ENCODE peak calls at places on chromosomes 13 and 19, in eight cellular contexts. G is transverse colon, K is uterus, H is A549, Q is breast epithelium, A is IMR-90, C is ovary, B is testis. E is an unnamed sample.

GRCh38 chr13:97125810-97126738 is 96.1 kb upstream of the MBNL2 start:
- DNase-seq in G (no peak), K (peak; percentile 76), H (no peak), Q (no peak), A (peak; percentile 39), C (no peak), B (no peak), E (no peak)

GRCh38 chr13:75860935-75861334 is 224.8 kb downstream of the LMO7 start:
- DNase-seq in G (no peak), K (no peak), H (no peak), Q (no peak), A (peak; percentile 30), C (no peak), B (no peak), E (no peak)

GRCh38 chr19:5692785-5693194 is 2.7 kb downstream of the RPL36 start:
- DNase-seq in G (no peak), K (no peak), H (no peak), Q (no peak), A (no peak), C (peak; percentile 12), B (no peak), E (no peak)

GRCh38 chr19:38270587-38271167 is 6.3 kb downstream of the SPINT2 start:
- DNase-seq in G (no peak), K (no peak), H (peak; percentile 99), Q (no peak), A (peak; percentile 56), C (no peak), B (no peak), E (no peak)

GRCh38 chr19:13089139-13089856 is 13.4 kb downstream of the LYL1 start:
- DNase-seq in G (no peak), K (no peak), H (peak; percentile 67), Q (no peak), A (no peak), C (no peak), B (no peak), E (no peak)

GRCh38 chr13:89113744-89114143 is 1442.6 kb downstream of the SLITRK5 start:
- DNase-seq in G (no peak), K (no peak), H (no peak), Q (no peak), A (no peak), C (no peak), B (no peak), E (no peak)

GRCh38 chr19:11092181-11092538 is 2.9 kb downstream of the LDLR start:
- DNase-seq in G (no peak), K (no peak), H (peak; percentile 43), Q (no peak), A (peak; percentile 74), C (no peak), B (no peak), E (no peak)

GRCh38 chr19:8004723-8005513 is 523 bp downstream of the ELAVL1 start:
- DNase-seq in G (no peak), K (no peak), H (no peak), Q (no peak), A (peak; percentile 21), C (peak; percentile 17), B (peak; percentile 34), E (no peak)

GRCh38 chr19:19459707-19460251 is 54.3 kb downstream of the GATAD2A start:
- DNase-seq in G (peak; percentile 54), K (no peak), H (no peak), Q (no peak), A (peak; percentile 87), C (no peak), B (no peak), E (peak; percentile 79)

GRCh38 chr13:27088619-27089018 is 83.0 kb downstream of the USP12 start:
- DNase-seq in G (no peak), K (no peak), H (no peak), Q (no peak), A (no peak), C (no peak), B (no peak), E (no peak)

DNA sequence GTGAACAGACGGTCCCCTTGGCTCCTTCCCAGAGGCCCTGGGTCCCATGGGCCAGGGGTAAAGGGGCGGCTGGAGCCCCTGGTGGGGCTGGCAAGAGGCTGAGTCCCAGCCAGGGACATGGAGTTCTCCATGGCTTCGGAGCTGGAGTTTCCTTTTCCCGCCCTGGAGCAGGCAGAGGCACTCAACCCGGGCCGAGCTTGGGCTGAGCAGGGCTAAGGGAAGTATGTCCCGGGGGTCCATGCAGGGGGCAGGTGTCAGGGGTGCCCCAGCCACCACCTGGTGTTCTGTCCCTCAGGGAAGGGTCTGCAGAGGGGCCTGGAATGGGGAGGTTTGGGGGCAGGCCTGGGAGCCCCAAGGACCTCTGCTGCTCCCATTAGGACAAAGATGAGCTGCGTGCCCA is 54.0 kb upstream of the TPM4 start:
- DNase-seq in G (no peak), K (no peak), H (no peak), Q (no peak), A (no peak), C (no peak), B (no peak), E (no peak)
- TF ChIP-seq POLR2A in G (no peak), K (no peak), H (no peak), Q (no peak), A (no peak), C (no peak), B (no peak), E (no peak)

DNA sequence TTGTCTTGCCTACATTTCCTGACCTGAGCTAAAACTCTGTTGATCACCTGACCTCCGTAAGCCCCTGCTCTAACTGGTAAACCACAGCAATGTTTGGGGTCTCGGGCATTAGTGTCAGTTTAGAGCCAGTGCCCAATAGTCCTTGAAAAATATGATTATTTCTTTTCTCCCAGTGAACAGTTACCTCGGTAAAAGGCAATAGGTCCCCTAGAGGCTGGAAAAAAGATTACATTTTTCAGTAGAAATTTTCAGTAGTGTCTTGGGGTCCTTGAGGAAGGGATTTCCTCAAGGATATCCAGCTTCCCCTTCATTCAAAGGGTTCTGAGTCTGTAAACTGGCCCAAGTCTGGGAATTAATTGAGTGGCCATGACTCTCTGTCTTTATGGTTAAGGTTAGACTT is 177.5 kb downstream of the SLC7A1 start:
- DNase-seq in G (no peak), K (no peak), H (no peak), Q (no peak), A (no peak), C (no peak), B (no peak), E (no peak)
- TF ChIP-seq CTCF in G (no peak), K (no peak), H (no peak), Q (no peak), A (no peak), C (no peak), B (peak; percentile 12), E (no peak)

GRCh38 chr19:45091031-45091918 is 1.7 kb upstream of the PPP1R37 start:
- DNase-seq in G (peak; percentile 99), K (peak; percentile 97), H (peak; percentile 99), Q (peak; percentile 97), A (peak; percentile 99), C (peak; percentile 97), B (peak; percentile 99), E (peak; percentile 99)
- TF ChIP-seq POLR2A in G (peak; percentile 67), K (no peak), H (no peak), Q (no peak), A (no peak), C (no peak), B (no peak), E (peak; percentile 92)

GRCh38 chr13:109745702-109746101 is 40.7 kb downstream of the IRS2 start:
- DNase-seq in G (no peak), K (no peak), H (no peak), Q (no peak), A (no peak), C (no peak), B (no peak), E (peak; percentile 41)

GRCh38 chr13:109746364-109746763 is 40.0 kb downstream of the IRS2 start:
- DNase-seq in G (no peak), K (no peak), H (no peak), Q (no peak), A (no peak), C (no peak), B (no peak), E (no peak)

GRCh38 chr13:109749365-109749764 is 37.0 kb downstream of the IRS2 start:
- DNase-seq in G (no peak), K (no peak), H (no peak), Q (no peak), A (no peak), C (no peak), B (no peak), E (no peak)

GRCh38 chr13:109748677-109749076 is 37.7 kb downstream of the IRS2 start:
- DNase-seq in G (no peak), K (no peak), H (no peak), Q (no peak), A (no peak), C (no peak), B (no peak), E (no peak)

DNA sequence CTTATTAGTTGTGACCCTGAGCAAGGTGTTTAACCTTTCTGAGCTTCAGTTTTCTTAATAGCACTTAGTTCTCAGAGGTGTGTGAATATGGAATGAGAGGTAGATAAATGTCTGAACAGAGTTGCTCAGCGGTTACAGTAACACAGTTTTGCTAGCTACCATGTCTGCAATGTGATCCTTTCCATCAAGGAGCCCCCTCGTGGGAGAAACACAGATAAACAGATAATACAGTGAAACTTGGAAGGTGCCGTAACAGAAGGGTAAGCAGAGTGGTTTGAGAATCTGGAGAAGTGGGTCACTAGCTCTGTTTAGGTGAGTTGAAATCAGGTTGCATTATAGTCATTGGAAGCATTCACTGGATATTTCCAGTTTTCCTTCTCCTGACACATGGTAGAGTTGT is 38.9 kb downstream of the IRS2 start:
- DNase-seq in G (no peak), K (no peak), H (no peak), Q (no peak), A (no peak), C (no peak), B (no peak), E (no peak)
- TF ChIP-seq CTCF in G (no peak), K (no peak), H (no peak), Q (no peak), A (peak; percentile 2), C (no peak), B (no peak), E (no peak)

DNA sequence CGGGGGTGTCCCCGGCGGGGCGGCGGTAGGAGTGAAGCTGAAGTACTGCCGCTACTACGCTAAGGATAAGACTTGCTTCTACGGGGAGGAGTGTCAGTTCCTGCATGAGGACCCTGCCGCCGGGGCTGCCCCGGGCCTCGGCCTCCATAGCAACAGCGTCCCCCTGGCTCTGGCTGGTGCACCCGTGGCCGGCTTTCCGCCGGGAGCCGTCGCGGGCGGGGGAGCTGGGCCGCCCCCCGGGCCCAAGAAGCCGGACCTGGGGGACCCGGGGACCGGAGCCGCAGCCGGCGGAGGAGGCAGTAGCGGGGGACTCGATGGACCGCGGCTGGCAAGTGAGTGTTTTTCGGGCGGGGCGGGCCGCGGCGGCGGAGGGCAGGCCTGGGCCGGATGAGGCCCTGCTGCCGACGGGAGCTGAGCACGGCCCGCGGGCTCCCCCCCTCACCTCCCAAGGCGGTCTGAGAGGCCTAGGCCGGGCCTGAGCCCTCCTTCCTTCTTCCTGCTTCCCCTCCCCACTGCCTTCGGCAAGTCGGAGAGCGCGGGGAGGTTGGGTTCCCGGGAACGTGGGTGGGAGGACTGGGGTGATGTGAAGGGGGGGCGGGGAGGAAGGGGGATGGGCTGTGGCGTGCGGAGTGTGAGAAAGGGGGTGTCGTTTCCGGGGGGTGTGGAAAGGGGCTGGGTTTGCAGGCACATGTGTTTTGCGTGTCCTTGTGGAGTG is 568 bp downstream of the PAN3 start:
- DNase-seq in G (peak; percentile 87), K (peak; percentile 84), H (peak; percentile 42), Q (peak; percentile 71), A (peak; percentile 91), C (peak; percentile 86), B (peak; percentile 93), E (peak; percentile 92)
- TF ChIP-seq POLR2A in G (peak; percentile 72), K (peak; percentile 70), H (peak; percentile 48), Q (no peak), A (peak; percentile 82), C (peak; percentile 67), B (no peak), E (peak; percentile 17)

GRCh38 chr19:57191141-57192063 is at the start of gene ZNF264:
- DNase-seq in G (peak; percentile 92), K (peak; percentile 88), H (peak; percentile 77), Q (peak; percentile 84), A (peak; percentile 85), C (peak; percentile 90), B (peak; percentile 94), E (peak; percentile 90)
- TF ChIP-seq CTCF in G (no peak), K (no peak), H (no peak), Q (no peak), A (peak; percentile 22), C (no peak), B (no peak), E (no peak)

E was measured in adrenal gland.